ENCODE peak calls at places on chromosomes 5 and 9, in six cellular contexts. One of them, this sample, is unnamed. For H3K4me1, the result is how much of the 10 kb centered on the place peaks cover.

GRCh38 chr5:43332401-43332800 is 19.2 kb upstream of the HMGCS1 start:
- DNase-seq in body of pancreas: no peak
- DNase-seq in GM12878: no peak
- DNase-seq in ovary: no peak
- DNase-seq in A549: no peak
- DNase-seq in lung: no peak
- DNase-seq in this sample: no peak

GRCh38 chr9:135565141-135565628 is 3.6 kb downstream of the PAEP start:
- DNase-seq in body of pancreas: no peak
- DNase-seq in GM12878: no peak
- DNase-seq in ovary: no peak
- DNase-seq in A549: no peak
- DNase-seq in lung: no peak
- DNase-seq in this sample: no peak

GRCh38 chr9:90999425-91000397 is 198.1 kb downstream of the SYK start:
- DNase-seq in body of pancreas: peak
- DNase-seq in GM12878: no peak
- DNase-seq in ovary: no peak
- DNase-seq in A549: no peak
- DNase-seq in lung: no peak
- DNase-seq in this sample: no peak

GRCh38 chr9:114606597-114607207 is 4.4 kb upstream of the TMEM268 start:
- DNase-seq in body of pancreas: peak
- DNase-seq in GM12878: no peak
- DNase-seq in ovary: peak
- DNase-seq in A549: no peak
- DNase-seq in lung: peak
- DNase-seq in this sample: no peak

GRCh38 chr5:177256296-177256695 is 47.2 kb downstream of the RAB24 start:
- DNase-seq in body of pancreas: peak
- DNase-seq in GM12878: no peak
- DNase-seq in ovary: no peak
- DNase-seq in A549: no peak
- DNase-seq in lung: peak
- DNase-seq in this sample: no peak

GRCh38 chr5:149028984-149029383 is 33.9 kb downstream of the SH3TC2 start:
- DNase-seq in body of pancreas: no peak
- DNase-seq in GM12878: no peak
- DNase-seq in ovary: no peak
- DNase-seq in A549: no peak
- DNase-seq in lung: no peak
- DNase-seq in this sample: no peak

GRCh38 chr9:87157366-87158031 is 210.2 kb upstream of the GAS1 start:
- DNase-seq in body of pancreas: no peak
- DNase-seq in GM12878: no peak
- DNase-seq in ovary: no peak
- DNase-seq in A549: no peak
- DNase-seq in lung: no peak
- DNase-seq in this sample: no peak

GRCh38 chr5:142618125-142618524 is 67.8 kb downstream of the FGF1 start:
- DNase-seq in body of pancreas: peak
- DNase-seq in GM12878: no peak
- DNase-seq in ovary: no peak
- DNase-seq in A549: no peak
- DNase-seq in lung: no peak
- DNase-seq in this sample: no peak

GRCh38 chr9:21015122-21015815 is 16.2 kb downstream of the HACD4 start:
- DNase-seq in body of pancreas: no peak
- DNase-seq in GM12878: no peak
- DNase-seq in ovary: no peak
- DNase-seq in A549: no peak
- DNase-seq in lung: no peak
- DNase-seq in this sample: no peak

GRCh38 chr5:14491505-14491904 is 90.1 kb upstream of the OTULINL start:
- DNase-seq in body of pancreas: no peak
- DNase-seq in GM12878: no peak
- DNase-seq in ovary: no peak
- DNase-seq in A549: no peak
- DNase-seq in lung: no peak
- DNase-seq in this sample: no peak

GRCh38 chr5:37495210-37495609 is 116.1 kb downstream of the WDR70 start:
- DNase-seq in body of pancreas: no peak
- DNase-seq in GM12878: no peak
- DNase-seq in ovary: no peak
- DNase-seq in A549: no peak
- DNase-seq in lung: no peak
- DNase-seq in this sample: no peak

GRCh38 chr9:131138676-131139075 is 13.3 kb downstream of the NUP214 start:
- DNase-seq in body of pancreas: peak
- DNase-seq in GM12878: no peak
- DNase-seq in ovary: no peak
- DNase-seq in A549: no peak
- DNase-seq in lung: no peak
- DNase-seq in this sample: no peak

GRCh38 chr9:16319646-16320045 is 550.8 kb downstream of the BNC2 start:
- DNase-seq in body of pancreas: no peak
- DNase-seq in GM12878: no peak
- DNase-seq in ovary: no peak
- DNase-seq in A549: no peak
- DNase-seq in lung: no peak
- DNase-seq in this sample: no peak

GRCh38 chr5:136457390-136458094 is 92.2 kb upstream of the TRPC7 start:
- DNase-seq in body of pancreas: peak
- DNase-seq in GM12878: no peak
- DNase-seq in ovary: no peak
- DNase-seq in A549: no peak
- DNase-seq in lung: no peak
- DNase-seq in this sample: no peak

GRCh38 chr5:132821791-132822190 is 8.7 kb downstream of the SHROOM1 start:
- DNase-seq in body of pancreas: no peak
- DNase-seq in GM12878: no peak
- DNase-seq in ovary: no peak
- DNase-seq in A549: no peak
- DNase-seq in lung: no peak
- DNase-seq in this sample: no peak

GRCh38 chr5:102711525-102712240 is 43.4 kb upstream of the PAM start:
- DNase-seq in body of pancreas: no peak
- DNase-seq in GM12878: no peak
- DNase-seq in ovary: no peak
- DNase-seq in A549: no peak
- DNase-seq in lung: no peak
- DNase-seq in this sample: no peak

GRCh38 chr5:95284512-95285405 is at the start of gene MCTP1:
- DNase-seq in body of pancreas: peak
- DNase-seq in GM12878: no peak
- DNase-seq in ovary: peak
- DNase-seq in A549: peak
- DNase-seq in lung: no peak
- DNase-seq in this sample: no peak

GRCh38 chr5:94523018-94523417 is 95.4 kb downstream of the KIAA0825 start:
- DNase-seq in body of pancreas: no peak
- DNase-seq in GM12878: no peak
- DNase-seq in ovary: no peak
- DNase-seq in A549: no peak
- DNase-seq in lung: no peak
- DNase-seq in this sample: no peak

GRCh38 chr5:1010181-1010510 is 1.5 kb downstream of the NKD2 start:
- DNase-seq in body of pancreas: no peak
- DNase-seq in GM12878: no peak
- DNase-seq in ovary: no peak
- DNase-seq in A549: peak
- DNase-seq in lung: no peak
- DNase-seq in this sample: no peak

GRCh38 chr5:170986598-170986997 is 124.8 kb downstream of the RANBP17 start:
- DNase-seq in body of pancreas: no peak
- DNase-seq in GM12878: no peak
- DNase-seq in ovary: no peak
- DNase-seq in A549: no peak
- DNase-seq in lung: no peak
- DNase-seq in this sample: no peak

GRCh38 chr9:21558079-21558478 is 76.0 kb upstream of the IFNE start:
- DNase-seq in body of pancreas: no peak
- DNase-seq in GM12878: no peak
- DNase-seq in ovary: no peak
- DNase-seq in A549: no peak
- DNase-seq in lung: no peak
- DNase-seq in this sample: no peak

GRCh38 chr5:180135128-180135955 is 63.8 kb upstream of the RNF130 start:
- DNase-seq in body of pancreas: peak
- DNase-seq in GM12878: no peak
- DNase-seq in ovary: peak
- DNase-seq in A549: no peak
- DNase-seq in lung: no peak
- DNase-seq in this sample: peak

GRCh38 chr5:67163863-67164595 is 32.6 kb downstream of the CD180 start:
- DNase-seq in body of pancreas: no peak
- DNase-seq in GM12878: no peak
- DNase-seq in ovary: no peak
- DNase-seq in A549: no peak
- DNase-seq in lung: no peak
- DNase-seq in this sample: no peak
- TF ChIP-seq CTCF in body of pancreas: no peak
- TF ChIP-seq CTCF in GM12878: no peak
- TF ChIP-seq CTCF in ovary: no peak
- TF ChIP-seq CTCF in A549: no peak
- TF ChIP-seq CTCF in lung: no peak
- TF ChIP-seq CTCF in this sample: no peak

GRCh38 chr5:87184544-87184943 is 83.1 kb upstream of the RASA1 start:
- DNase-seq in body of pancreas: no peak
- DNase-seq in GM12878: no peak
- DNase-seq in ovary: no peak
- DNase-seq in A549: no peak
- DNase-seq in lung: no peak
- DNase-seq in this sample: no peak
- H3K4me1 ChIP-seq in body of pancreas: under half
- H3K4me1 ChIP-seq in GM12878: under half
- H3K4me1 ChIP-seq in ovary: under half
- H3K4me1 ChIP-seq in A549: under half
- H3K4me1 ChIP-seq in lung: under half
- H3K4me1 ChIP-seq in this sample: under half

DNA sequence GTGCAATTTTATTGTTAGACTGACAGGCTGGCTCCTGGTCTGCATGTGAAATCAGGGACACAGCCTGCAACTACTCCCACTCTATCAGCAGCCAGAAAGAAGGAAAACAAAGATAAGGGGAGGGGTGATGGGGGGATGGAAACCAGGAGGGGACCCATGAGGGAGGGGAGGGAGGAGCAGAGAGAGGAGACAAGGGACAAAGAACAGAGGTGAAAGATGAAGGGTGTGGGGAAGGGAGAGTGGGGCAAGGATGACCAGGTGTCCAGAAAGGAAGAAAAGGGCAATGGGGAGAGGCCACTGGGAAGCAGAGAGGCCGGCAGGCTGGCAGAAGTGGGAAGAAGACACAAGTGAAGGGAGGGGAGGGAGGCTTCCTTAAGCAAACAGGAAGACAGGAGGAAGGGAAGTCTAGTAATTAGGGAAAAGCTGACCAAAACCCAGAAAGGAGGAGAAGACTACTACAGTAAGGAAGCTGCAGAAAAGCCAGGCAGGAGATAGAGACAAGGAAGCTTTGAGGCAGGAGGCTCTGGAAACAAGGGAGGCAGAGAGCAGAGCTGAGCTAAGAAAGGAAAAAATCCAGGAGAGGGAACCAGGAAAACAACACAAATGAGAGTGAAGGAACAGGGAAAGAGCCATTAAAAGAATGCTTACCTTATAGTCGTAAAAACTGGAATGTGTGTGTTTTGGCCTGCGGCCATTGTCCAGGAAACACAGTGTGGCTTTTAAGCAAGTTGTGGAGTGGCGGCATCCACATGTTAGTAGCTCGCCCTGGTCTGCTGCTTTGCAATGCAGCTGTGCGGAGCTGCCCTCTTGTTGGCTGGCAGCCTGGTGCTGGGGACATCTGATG is 316.9 kb upstream of the CLINT1 start:
- DNase-seq in body of pancreas: no peak
- DNase-seq in GM12878: no peak
- DNase-seq in ovary: peak
- DNase-seq in A549: no peak
- DNase-seq in lung: no peak
- DNase-seq in this sample: peak
- TF ChIP-seq CTCF in body of pancreas: no peak
- TF ChIP-seq CTCF in GM12878: no peak
- TF ChIP-seq CTCF in ovary: no peak
- TF ChIP-seq CTCF in A549: no peak
- TF ChIP-seq CTCF in lung: no peak
- TF ChIP-seq CTCF in this sample: no peak

GRCh38 chr5:150621301-150621700 is 19.2 kb upstream of the SYNPO start:
- DNase-seq in body of pancreas: no peak
- DNase-seq in GM12878: no peak
- DNase-seq in ovary: no peak
- DNase-seq in A549: no peak
- DNase-seq in lung: no peak
- DNase-seq in this sample: no peak
- H3K4me1 ChIP-seq in body of pancreas: half or more
- H3K4me1 ChIP-seq in GM12878: under half
- H3K4me1 ChIP-seq in ovary: under half
- H3K4me1 ChIP-seq in A549: under half
- H3K4me1 ChIP-seq in lung: under half
- H3K4me1 ChIP-seq in this sample: under half